ENCODE peak calls at places on chromosome 3, in eight cellular contexts. V is hippocampal formation; R is HS-27A; L is AG09319; Q is NCI-H1105 treated with DMSO at 0.1 percent for 48 hours; F is DMS 273 treated with DMSO at 0.1 percent for 48 hours; Y is activated CD8-positive, alpha-beta memory T cell treated with anti-CD3 and anti-CD28 coated beads for 1 hour; X is lower lobe of right lung. S is an unnamed sample.

GRCh38 chr3:50050361-50050760 is 38.4 kb upstream of the RBM5 start:
- DNase-seq in V (no peak), R (no peak), L (peak), Q (peak), F (no peak), Y (no peak), X (no peak), S (no peak)

GRCh38 chr3:111810909-111811308 is 48.2 kb upstream of the PHLDB2 start:
- DNase-seq in V (no peak), R (peak), L (no peak), Q (no peak), F (no peak), Y (no peak), X (no peak), S (no peak)

GRCh38 chr3:171347017-171347979 is 112.9 kb downstream of the TNIK start:
- DNase-seq in V (no peak), R (no peak), L (no peak), Q (no peak), F (no peak), Y (no peak), X (no peak), S (no peak)

GRCh38 chr3:102038477-102039142 is 189.3 kb downstream of the NFKBIZ start:
- DNase-seq in V (no peak), R (no peak), L (no peak), Q (no peak), F (no peak), Y (no peak), X (no peak), S (no peak)

GRCh38 chr3:40871411-40871810 is 327.9 kb upstream of the CTNNB1 start:
- DNase-seq in V (no peak), R (no peak), L (no peak), Q (no peak), F (no peak), Y (no peak), X (no peak), S (no peak)

GRCh38 chr3:10855871-10856662 is 40.0 kb downstream of the SLC6A11 start:
- DNase-seq in V (no peak), R (no peak), L (no peak), Q (no peak), F (no peak), Y (no peak), X (no peak), S (no peak)

GRCh38 chr3:182920515-182921084 is 59.7 kb downstream of the DCUN1D1 start:
- DNase-seq in V (no peak), R (no peak), L (no peak), Q (no peak), F (no peak), Y (no peak), X (no peak), S (no peak)

GRCh38 chr3:31575448-31575847 is 42.7 kb downstream of the STT3B start:
- DNase-seq in V (no peak), R (no peak), L (no peak), Q (no peak), F (no peak), Y (no peak), X (no peak), S (no peak)

GRCh38 chr3:8972614-8973013 is 9.3 kb upstream of the RAD18 start:
- DNase-seq in V (no peak), R (peak), L (no peak), Q (no peak), F (no peak), Y (no peak), X (no peak), S (no peak)

GRCh38 chr3:105415981-105416380 is 49.3 kb downstream of the ALCAM start:
- DNase-seq in V (no peak), R (no peak), L (no peak), Q (no peak), F (no peak), Y (no peak), X (no peak), S (no peak)

GRCh38 chr3:58798312-58798711 is 131.7 kb upstream of the FAM3D start:
- DNase-seq in V (no peak), R (no peak), L (no peak), Q (no peak), F (no peak), Y (no peak), X (no peak), S (no peak)

GRCh38 chr3:128241741-128242140 is 88.5 kb downstream of the EEFSEC start:
- DNase-seq in V (no peak), R (no peak), L (no peak), Q (no peak), F (no peak), Y (no peak), X (no peak), S (no peak)

GRCh38 chr3:32380097-32380496 is 11.6 kb upstream of the CMTM7 start:
- DNase-seq in V (no peak), R (no peak), L (no peak), Q (no peak), F (no peak), Y (no peak), X (no peak), S (no peak)

S was measured in posterior vena cava.